ENCODE peak calls at places on chromosomes 11 and 22, in seven cellular contexts. A, F, P, H, J, W and L are unnamed samples.

GRCh38 chr11:121464352-121464946 is 11.7 kb upstream of the SORL1-AS1 start:
- DNase-seq in A (peak), F (peak), P (no peak), H (peak), J (peak), W (peak), L (peak)

GRCh38 chr22:20764729-20765128 is 9.2 kb upstream of the SERPIND1 start:
- DNase-seq in A (no peak), F (no peak), P (no peak), H (no peak), J (no peak), W (no peak), L (no peak)

GRCh38 chr11:28627690-28628255 is 519.6 kb downstream of the METTL15 start:
- DNase-seq in A (no peak), F (no peak), P (peak), H (no peak), J (no peak), W (no peak), L (no peak)

GRCh38 chr11:67700548-67701262 is 26.3 kb upstream of the ALDH3B2 start:
- DNase-seq in A (no peak), F (no peak), P (peak), H (no peak), J (peak), W (no peak), L (no peak)

GRCh38 chr11:17498475-17498874 is 21.8 kb upstream of the ABCC8 start:
- DNase-seq in A (no peak), F (no peak), P (peak), H (no peak), J (no peak), W (no peak), L (no peak)

GRCh38 chr11:79397252-79397651 is 43.6 kb downstream of the TENM4 start:
- DNase-seq in A (no peak), F (no peak), P (no peak), H (no peak), J (no peak), W (no peak), L (no peak)

GRCh38 chr11:124740277-124740882 is 638 bp downstream of the NRGN start:
- DNase-seq in A (no peak), F (peak), P (peak), H (peak), J (no peak), W (peak), L (no peak)

GRCh38 chr22:42902875-42903510 is 45.9 kb upstream of the ARFGAP3 start:
- DNase-seq in A (no peak), F (no peak), P (peak), H (no peak), J (no peak), W (no peak), L (peak)

GRCh38 chr22:17283423-17283822 is 64.2 kb upstream of the ADA2 start:
- DNase-seq in A (no peak), F (no peak), P (no peak), H (no peak), J (no peak), W (no peak), L (no peak)

GRCh38 chr11:44718612-44719390 is 8.0 kb upstream of the TSPAN18 start:
- DNase-seq in A (no peak), F (no peak), P (no peak), H (no peak), J (no peak), W (no peak), L (no peak)

GRCh38 chr22:41876275-41876674 is 38.6 kb downstream of the SHISA8 start:
- DNase-seq in A (no peak), F (no peak), P (no peak), H (no peak), J (no peak), W (no peak), L (no peak)

GRCh38 chr11:19672591-19673206 is 39.9 kb upstream of the NAV2 start:
- DNase-seq in A (no peak), F (no peak), P (no peak), H (no peak), J (no peak), W (no peak), L (no peak)

GRCh38 chr11:64854534-64855502 is 10.4 kb upstream of the CDC42BPG start:
- DNase-seq in A (peak), F (peak), P (no peak), H (peak), J (peak), W (no peak), L (peak)

GRCh38 chr11:36345084-36345511 is 49.0 kb downstream of the PRR5L start:
- DNase-seq in A (peak), F (no peak), P (no peak), H (no peak), J (no peak), W (no peak), L (no peak)

GRCh38 chr11:61183645-61184044 is 19.7 kb upstream of the PGA3 start:
- DNase-seq in A (no peak), F (no peak), P (no peak), H (no peak), J (no peak), W (no peak), L (no peak)

GRCh38 chr11:95925011-95925410 is 1.1 kb upstream of the MTMR2 start:
- DNase-seq in A (no peak), F (no peak), P (peak), H (no peak), J (no peak), W (no peak), L (no peak)

GRCh38 chr22:48254311-48254873 is 1491.9 kb downstream of the TBC1D22A start:
- DNase-seq in A (no peak), F (peak), P (no peak), H (no peak), J (peak), W (no peak), L (no peak)

GRCh38 chr22:25419247-25420113 is 145.0 kb upstream of the GRK3 start:
- DNase-seq in A (peak), F (peak), P (no peak), H (no peak), J (peak), W (no peak), L (no peak)

GRCh38 chr11:65780770-65781151 is at the start of gene AP5B1:
- DNase-seq in A (peak), F (peak), P (peak), H (peak), J (no peak), W (peak), L (peak)

GRCh38 chr11:36702330-36703054 is 104.5 kb upstream of the RAG2 start:
- DNase-seq in A (peak), F (peak), P (peak), H (no peak), J (no peak), W (no peak), L (peak)

GRCh38 chr11:68651208-68651984 is 32.9 kb upstream of the GAL start:
- DNase-seq in A (no peak), F (no peak), P (no peak), H (no peak), J (no peak), W (no peak), L (no peak)

GRCh38 chr11:130340671-130341319 is 26.1 kb upstream of the ZBTB44 start:
- DNase-seq in A (no peak), F (no peak), P (no peak), H (no peak), J (no peak), W (no peak), L (no peak)

GRCh38 chr11:44017443-44018126 is 30.2 kb upstream of the ACCSL start:
- DNase-seq in A (peak), F (no peak), P (no peak), H (no peak), J (no peak), W (no peak), L (no peak)

GRCh38 chr11:67048515-67048914 is 8.1 kb upstream of the RHOD start:
- DNase-seq in A (no peak), F (no peak), P (no peak), H (no peak), J (no peak), W (no peak), L (no peak)

GRCh38 chr11:46247664-46248063 is 29.8 kb upstream of the CREB3L1 start:
- DNase-seq in A (peak), F (peak), P (peak), H (no peak), J (no peak), W (no peak), L (peak)

GRCh38 chr11:63537293-63538101 is 889 bp downstream of the PLAAT4 start:
- DNase-seq in A (peak), F (peak), P (no peak), H (peak), J (peak), W (no peak), L (peak)

GRCh38 chr11:57637626-57638004 is 12.1 kb downstream of the YPEL4 start:
- DNase-seq in A (no peak), F (no peak), P (peak), H (no peak), J (no peak), W (no peak), L (peak)

GRCh38 chr11:27471588-27472397 is 797 bp downstream of the LGR4 start:
- DNase-seq in A (peak), F (no peak), P (peak), H (peak), J (peak), W (peak), L (no peak)

GRCh38 chr11:34063061-34063795 is 11.7 kb downstream of the CAPRIN1 start:
- DNase-seq in A (no peak), F (no peak), P (no peak), H (no peak), J (no peak), W (no peak), L (peak)

GRCh38 chr11:34067383-34068065 is 16.0 kb downstream of the CAPRIN1 start:
- DNase-seq in A (no peak), F (no peak), P (no peak), H (no peak), J (no peak), W (no peak), L (no peak)

GRCh38 chr11:34068098-34068497 is 16.6 kb downstream of the CAPRIN1 start:
- DNase-seq in A (peak), F (no peak), P (no peak), H (no peak), J (no peak), W (no peak), L (no peak)

GRCh38 chr11:34065505-34066203 is 14.1 kb downstream of the CAPRIN1 start:
- DNase-seq in A (no peak), F (no peak), P (no peak), H (no peak), J (no peak), W (no peak), L (peak)

DNA sequence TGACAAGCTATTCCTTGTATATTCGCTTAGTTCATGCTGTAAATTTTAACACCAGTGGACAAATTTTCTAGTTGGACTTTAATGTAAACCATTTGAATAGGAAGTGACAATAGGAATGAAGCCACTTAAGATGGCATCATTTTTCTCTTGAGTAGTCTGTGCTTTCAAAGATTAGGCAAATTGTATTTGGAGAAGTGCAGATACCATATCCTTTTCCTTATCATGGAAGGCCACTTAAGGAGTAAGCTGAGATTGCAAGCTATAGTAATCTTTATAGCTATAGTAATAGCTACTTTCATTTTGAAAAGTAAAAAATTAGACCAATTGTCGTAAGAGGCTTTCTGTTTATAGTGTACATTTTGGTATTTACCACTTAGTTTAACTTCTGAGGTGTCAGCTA is 12.8 kb downstream of the CAPRIN1 start:
- DNase-seq in A (no peak), F (no peak), P (no peak), H (no peak), J (no peak), W (no peak), L (no peak)
- H3K4me3 ChIP-seq in A (no peak), F (no peak), P (no peak), H (no peak), J (no peak), W (no peak), L (no peak)

GRCh38 chr11:11620966-11621880 is 582 bp downstream of the GALNT18 start:
- DNase-seq in A (peak), F (peak), P (peak), H (peak), J (peak), W (no peak), L (peak)
- TF ChIP-seq CTCF in A (no peak), F (no peak), P (peak), H (no peak), J (no peak), W (no peak), L (no peak)

DNA sequence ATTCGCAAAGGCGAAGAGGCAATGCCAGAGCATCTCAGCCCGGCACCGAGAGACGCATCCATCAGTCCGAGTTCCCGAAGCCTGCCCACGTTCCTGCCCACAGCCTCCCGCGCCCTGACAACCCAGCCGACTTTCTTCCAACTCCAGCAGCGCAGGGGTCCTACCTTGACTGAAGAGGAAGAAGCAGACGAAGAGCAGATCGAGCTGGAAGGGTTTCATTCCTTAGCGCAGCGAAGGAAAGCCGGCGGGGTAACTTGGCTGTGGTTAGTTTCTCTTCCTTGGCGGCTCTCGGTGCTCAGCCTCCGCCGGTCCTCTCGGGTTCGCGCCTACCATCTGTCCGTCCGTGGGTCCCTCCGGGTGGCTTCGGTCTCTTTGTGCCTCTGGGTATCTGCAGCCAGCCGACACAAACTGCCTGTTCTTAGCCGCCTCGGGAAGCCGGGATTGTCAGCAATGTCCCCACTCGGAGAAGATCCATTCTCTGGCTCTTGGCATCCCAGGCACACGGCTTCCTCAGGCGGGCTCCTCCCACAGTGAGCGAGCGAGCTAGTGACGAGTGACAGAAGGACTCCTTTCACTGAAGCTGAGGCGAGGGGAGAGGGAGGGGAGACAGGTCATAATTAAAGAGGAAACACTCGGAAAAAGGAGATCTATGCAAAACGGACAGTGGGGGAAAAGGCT is at the start of gene KIRREL3:
- DNase-seq in A (peak), F (no peak), P (peak), H (no peak), J (no peak), W (no peak), L (no peak)
- H3K4me3 ChIP-seq in A (peak), F (peak), P (peak), H (peak), J (peak), W (no peak), L (peak)

GRCh38 chr22:40432625-40433024 is 62.2 kb downstream of the SGSM3 start:
- DNase-seq in A (no peak), F (no peak), P (no peak), H (no peak), J (no peak), W (no peak), L (no peak)
- TF ChIP-seq CTCF in A (no peak), F (no peak), P (no peak), H (no peak), J (no peak), W (no peak), L (no peak)

GRCh38 chr22:38313384-38313955 is 3.8 kb downstream of the CSNK1E start:
- DNase-seq in A (peak), F (no peak), P (peak), H (peak), J (no peak), W (no peak), L (peak)

GRCh38 chr22:38314140-38314991 is 2.9 kb downstream of the CSNK1E start:
- DNase-seq in A (no peak), F (no peak), P (peak), H (no peak), J (no peak), W (no peak), L (peak)

GRCh38 chr22:38310518-38311330 is 6.5 kb downstream of the CSNK1E start:
- DNase-seq in A (no peak), F (no peak), P (no peak), H (no peak), J (no peak), W (no peak), L (no peak)

GRCh38 chr22:38311331-38311635 is 6.0 kb downstream of the CSNK1E start:
- DNase-seq in A (no peak), F (no peak), P (no peak), H (no peak), J (no peak), W (no peak), L (peak)

DNA sequence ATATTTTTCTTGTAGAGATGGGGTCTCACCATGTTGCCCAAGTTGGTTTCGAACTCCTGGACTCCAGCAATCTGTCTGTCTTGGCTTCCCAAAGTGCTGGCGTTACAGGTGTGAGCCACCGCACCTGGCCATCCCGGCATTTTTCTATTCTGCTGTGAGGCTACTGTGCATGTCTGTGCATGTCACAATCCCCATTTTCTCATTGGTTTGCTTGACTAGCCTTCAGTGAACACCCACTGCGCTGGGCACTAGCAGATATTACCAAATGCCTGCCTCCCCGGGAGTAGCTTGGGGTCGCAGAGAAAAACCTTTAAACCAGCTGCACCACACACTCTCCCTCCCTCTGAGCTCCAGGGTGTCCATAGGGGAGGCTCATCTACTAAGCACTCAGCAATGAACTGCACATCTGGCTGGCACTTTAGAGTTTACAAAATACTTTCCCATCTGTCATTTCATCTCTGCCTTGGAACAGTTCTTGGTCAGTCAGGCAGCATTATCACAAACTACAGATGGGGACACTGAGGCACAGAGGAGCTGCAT is 4.9 kb downstream of the CSNK1E start:
- DNase-seq in A (no peak), F (no peak), P (no peak), H (no peak), J (no peak), W (no peak), L (peak)
- H3K4me3 ChIP-seq in A (no peak), F (no peak), P (no peak), H (no peak), J (no peak), W (no peak), L (no peak)

DNA sequence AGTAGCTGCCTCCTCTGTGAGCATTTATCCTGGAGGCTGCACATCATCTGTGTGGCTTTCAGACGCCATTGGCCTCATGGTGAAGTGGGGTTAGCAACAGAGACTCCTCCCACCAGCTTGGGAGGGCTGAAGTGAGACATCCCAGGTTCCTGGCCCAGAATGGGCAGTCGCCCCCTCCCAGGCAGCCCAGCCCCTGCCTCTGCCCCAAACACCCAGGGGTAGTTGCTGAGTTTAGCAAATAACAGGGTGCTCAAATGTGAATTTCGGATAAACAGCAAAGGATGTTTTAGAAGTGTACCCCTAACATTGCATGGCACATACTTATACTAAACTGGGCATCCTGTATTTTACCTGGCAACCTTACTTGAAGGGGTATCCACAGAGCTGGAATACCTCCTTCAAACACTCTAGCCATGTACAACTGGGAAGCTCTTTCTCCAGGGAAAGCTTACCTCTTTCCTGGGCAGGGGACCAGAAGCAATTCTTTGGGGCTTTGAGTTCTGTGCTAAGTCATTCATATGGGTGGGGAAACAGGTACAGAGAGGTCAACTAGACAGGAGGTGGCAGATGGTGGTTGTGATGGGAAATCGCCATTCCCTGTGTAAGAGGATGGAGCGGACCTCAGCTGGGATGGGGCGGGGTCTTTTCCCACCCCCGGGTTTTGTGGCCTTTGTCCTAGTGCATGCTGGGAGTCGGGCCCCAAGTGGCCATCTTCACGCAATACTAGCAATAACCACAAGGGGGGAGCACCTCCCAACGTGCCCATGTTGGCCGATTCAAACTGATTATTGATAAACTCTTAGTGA is 19.3 kb downstream of the MTFP1 start:
- DNase-seq in A (peak), F (peak), P (peak), H (no peak), J (no peak), W (no peak), L (peak)
- TF ChIP-seq CTCF in A (peak), F (peak), P (peak), H (peak), J (peak), W (peak), L (peak)

DNA sequence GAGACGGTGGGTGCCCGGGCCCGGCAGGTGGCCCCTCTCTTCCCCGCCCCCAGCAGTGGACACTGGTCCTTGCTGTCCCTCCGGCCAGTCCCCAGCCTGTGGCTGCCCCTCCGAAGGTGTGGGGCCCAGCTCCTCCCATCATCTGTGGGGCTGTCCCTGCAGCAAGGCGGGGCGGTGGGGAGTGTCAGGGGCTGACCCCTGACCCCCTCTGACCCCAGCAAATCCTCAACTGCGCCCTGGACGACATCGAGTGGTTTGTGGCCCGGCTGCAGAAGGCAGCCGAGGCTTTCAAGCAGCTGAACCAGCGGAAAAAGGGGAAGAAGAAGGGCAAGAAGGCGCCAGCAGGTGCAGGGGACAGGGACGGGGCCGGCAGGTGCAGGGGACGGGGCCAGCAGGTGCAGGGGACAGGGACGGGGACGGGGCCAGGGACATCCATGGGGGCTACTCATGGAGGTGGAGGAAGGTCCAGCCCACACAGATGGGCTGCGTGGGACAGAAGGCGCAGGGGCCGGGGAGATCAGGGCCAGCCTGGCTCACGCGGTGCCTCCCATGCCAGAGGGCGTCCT is 15.4 kb downstream of the EPS8L2 start:
- DNase-seq in A (no peak), F (no peak), P (peak), H (peak), J (no peak), W (no peak), L (no peak)
- H3K4me3 ChIP-seq in A (no peak), F (no peak), P (no peak), H (peak), J (peak), W (peak), L (no peak)

GRCh38 chr11:1292644-1293618 is 16.5 kb downstream of the TOLLIP start:
- DNase-seq in A (no peak), F (no peak), P (no peak), H (peak), J (peak), W (no peak), L (no peak)
- TF ChIP-seq CTCF in A (no peak), F (no peak), P (no peak), H (no peak), J (no peak), W (no peak), L (no peak)

GRCh38 chr11:123479048-123479837 is 49.2 kb downstream of the GRAMD1B start:
- DNase-seq in A (no peak), F (no peak), P (no peak), H (no peak), J (no peak), W (no peak), L (no peak)
- H3K4me3 ChIP-seq in A (no peak), F (no peak), P (no peak), H (peak), J (no peak), W (no peak), L (no peak)